ENCODE peak calls at places on chromosomes 6 and 20, in four cellular contexts. Z is Caco-2, I is Calu3, T is midbrain. D is an unnamed sample.

GRCh38 chr6:7542878-7543394 is 1.5 kb downstream of the DSP start:
- DNase-seq in I (peak; percentile 32), T (no peak), Z (peak; percentile 88), D (peak; percentile 84)

GRCh38 chr6:85669735-85670194 is 27.1 kb upstream of the SYNCRIP start:
- DNase-seq in I (peak; percentile 13), Z (no peak), T (no peak), D (no peak)

GRCh38 chr6:38420207-38420606 is 219.5 kb downstream of the BTBD9 start:
- DNase-seq in I (no peak), Z (no peak), T (no peak), D (no peak)

GRCh38 chr6:36313628-36313895 is 23.1 kb downstream of the BNIP5 start:
- DNase-seq in I (no peak), T (no peak), Z (no peak), D (no peak)

GRCh38 chr6:148166339-148166949 is 176.2 kb upstream of the SASH1 start:
- DNase-seq in Z (no peak), T (peak; percentile 54), I (no peak), D (no peak)

GRCh38 chr6:16437984-16438383 is 199.6 kb downstream of the GMPR start:
- DNase-seq in I (no peak), T (no peak), Z (no peak), D (no peak)

GRCh38 chr6:163183791-163184190 is 230.7 kb upstream of the QKI start:
- DNase-seq in T (no peak), Z (no peak), I (no peak), D (no peak)

GRCh38 chr6:34181903-34182302 is 36.0 kb upstream of the GRM4 start:
- DNase-seq in T (no peak), I (no peak), Z (no peak), D (no peak)

GRCh38 chr6:49839162-49839561 is 27.2 kb downstream of the CRISP1 start:
- DNase-seq in I (no peak), T (no peak), Z (no peak), D (no peak)

GRCh38 chr6:133504761-133505160 is 263.6 kb downstream of the EYA4 start:
- DNase-seq in Z (no peak), T (no peak), I (no peak), D (no peak)

GRCh38 chr20:4069741-4070140 is 54.4 kb upstream of the RNF24 start:
- DNase-seq in T (no peak), I (no peak), Z (no peak), D (no peak)

GRCh38 chr20:23245553-23246128 is 105.0 kb upstream of the NXT1 start:
- DNase-seq in T (peak; percentile 41), I (peak; percentile 30), Z (peak; percentile 50), D (no peak)

GRCh38 chr20:9294081-9294480 is 220.3 kb upstream of the LAMP5 start:
- DNase-seq in I (no peak), Z (no peak), T (no peak), D (no peak)

GRCh38 chr6:143223895-143224294 is 163.2 kb downstream of the AIG1 start:
- DNase-seq in Z (peak; percentile 86), I (peak; percentile 46), T (no peak), D (no peak)

GRCh38 chr20:31566658-31567379 is 38.3 kb upstream of the ID1 start:
- DNase-seq in T (no peak), Z (no peak), I (peak; percentile 96), D (no peak)

GRCh38 chr20:15179426-15180190 is 842.2 kb upstream of the FLRT3 start:
- DNase-seq in I (no peak), T (no peak), Z (no peak), D (no peak)

GRCh38 chr20:58647814-58648501 is 3.1 kb upstream of the STX16 start:
- DNase-seq in T (no peak), I (no peak), Z (no peak), D (peak; percentile 69)

GRCh38 chr6:146594495-146594894 is 4.3 kb upstream of the ADGB start:
- DNase-seq in T (peak; percentile 35), I (no peak), Z (no peak), D (no peak)

GRCh38 chr6:34656378-34657036 is 40.1 kb downstream of the ILRUN start:
- DNase-seq in T (peak; percentile 11), Z (no peak), I (peak; percentile 39), D (no peak)

GRCh38 chr6:42507901-42508300 is 55.9 kb upstream of the UBR2 start:
- DNase-seq in T (no peak), I (no peak), Z (no peak), D (no peak)

GRCh38 chr6:149335924-149336323 is 18.4 kb downstream of the TAB2 start:
- DNase-seq in I (no peak), Z (no peak), T (no peak), D (no peak)

GRCh38 chr20:45049904-45050471 is 50.9 kb downstream of the KCNS1 start:
- DNase-seq in Z (no peak), I (no peak), T (peak; percentile 79), D (no peak)

GRCh38 chr6:167093406-167093921 is 29.4 kb upstream of the CCR6 start:
- DNase-seq in T (no peak), I (no peak), Z (no peak), D (no peak)

GRCh38 chr6:48032156-48032555 is 78.8 kb downstream of the PTCHD4 start:
- DNase-seq in I (no peak), Z (no peak), T (no peak), D (no peak)

GRCh38 chr6:111823831-111824607 is 49.2 kb downstream of the FYN start:
- DNase-seq in Z (no peak), I (no peak), T (no peak), D (no peak)

GRCh38 chr6:98808522-98809210 is 25.7 kb upstream of the POU3F2 start:
- DNase-seq in I (no peak), Z (no peak), T (no peak), D (no peak)

GRCh38 chr20:18056174-18057105 is 1.3 kb downstream of the OVOL2 start:
- DNase-seq in I (peak; percentile 33), T (no peak), Z (peak; percentile 49), D (no peak)

GRCh38 chr20:62555642-62556420 is 80.0 kb upstream of the GATA5 start:
- DNase-seq in I (no peak), Z (no peak), T (no peak), D (no peak)

GRCh38 chr6:129031051-129031599 is 148.2 kb downstream of the LAMA2 start:
- DNase-seq in T (no peak), Z (no peak), I (no peak), D (no peak)

GRCh38 chr6:6005467-6006427 is 978 bp downstream of the NRN1 start:
- DNase-seq in I (no peak), T (no peak), Z (no peak), D (no peak)

GRCh38 chr20:41213150-41213820 is 75.9 kb downstream of the PLCG1 start:
- DNase-seq in I (no peak), Z (no peak), T (peak; percentile 45), D (no peak)

GRCh38 chr6:144149894-144150672 is at the start of gene STX11:
- DNase-seq in I (peak; percentile 36), Z (peak; percentile 60), T (peak; percentile 37), D (peak; percentile 21)

GRCh38 chr6:75493400-75494064 is at the start of gene FILIP1:
- DNase-seq in I (no peak), Z (no peak), T (peak; percentile 12), D (no peak)

GRCh38 chr6:87832025-87832825 is 130.2 kb upstream of the AKIRIN2 start:
- DNase-seq in I (no peak), T (peak; percentile 36), Z (no peak), D (no peak)

GRCh38 chr20:64149809-64150560 is 14.3 kb upstream of the MYT1 start:
- DNase-seq in I (no peak), T (no peak), Z (peak; percentile 27), D (no peak)

GRCh38 chr20:51220293-51220706 is 197.4 kb upstream of the KCNG1 start:
- DNase-seq in Z (no peak), T (peak; percentile 6), I (peak; percentile 78), D (no peak)